ENCODE peak calls at places on chromosomes 3 and 15, in nine cellular contexts. X is neural crest cell, S is astrocyte, T is RWPE1, F is A549, A is progenitor cell of endocrine pancreas, P is heart right ventricle, J is K562, K is IMR-90. M is an unnamed sample.

GRCh38 chr3:19931180-19931692 is 2.8 kb downstream of the EFHB start:
- DNase-seq in J (no peak), P (no peak), T (no peak), S (no peak), F (no peak), A (no peak), X (no peak), K (no peak), M (no peak)

GRCh38 chr3:113532698-113533533 is 561 bp downstream of the SIDT1 start:
- DNase-seq in T (no peak), X (peak; percentile 36), S (no peak), J (no peak), K (no peak), F (peak; percentile 20), P (peak; percentile 15), A (peak; percentile 14), M (no peak)

GRCh38 chr3:20307378-20307777 is 121.4 kb upstream of the SGO1 start:
- DNase-seq in K (no peak), J (no peak), X (no peak), S (no peak), P (no peak), A (no peak), T (no peak), F (no peak), M (no peak)

GRCh38 chr15:42371125-42371524 is 11.8 kb downstream of the CAPN3 start:
- DNase-seq in J (peak; percentile 54), X (no peak), K (peak; percentile 37), T (no peak), P (no peak), F (no peak), S (no peak), A (no peak), M (no peak)

GRCh38 chr3:162492446-162493081 is 996.0 kb downstream of the OTOL1 start:
- DNase-seq in X (no peak), K (peak; percentile 84), P (no peak), J (no peak), T (peak; percentile 1), S (peak; percentile 83), F (peak; percentile 3), A (no peak), M (no peak)

GRCh38 chr3:129532261-129532660 is 3.8 kb downstream of the RHO start:
- DNase-seq in X (no peak), T (no peak), S (no peak), A (no peak), P (no peak), J (no peak), F (no peak), K (no peak), M (no peak)

GRCh38 chr3:74268753-74269152 is 345.7 kb downstream of the CNTN3 start:
- DNase-seq in J (no peak), X (no peak), F (no peak), T (no peak), K (peak; percentile 59), P (no peak), A (no peak), S (peak; percentile 6), M (no peak)

GRCh38 chr3:194118920-194119319 is 17.0 kb upstream of the HES1 start:
- DNase-seq in S (no peak), X (no peak), F (no peak), T (no peak), J (no peak), P (no peak), A (no peak), K (no peak), M (no peak)

GRCh38 chr3:47741925-47742324 is 39.8 kb downstream of the SMARCC1 start:
- DNase-seq in F (no peak), X (no peak), A (no peak), K (no peak), J (no peak), P (no peak), T (no peak), S (no peak), M (no peak)

GRCh38 chr15:81029416-81030367 is 29.0 kb downstream of the TLNRD1 start:
- DNase-seq in X (no peak), K (peak; percentile 31), S (peak; percentile 18), P (no peak), T (peak; percentile 24), J (no peak), F (no peak), A (no peak), M (no peak)

GRCh38 chr3:13633176-13633575 is 84.3 kb downstream of the FBLN2 start:
- DNase-seq in F (no peak), X (no peak), S (no peak), J (no peak), A (no peak), P (no peak), K (no peak), T (no peak), M (no peak)

GRCh38 chr3:193971268-193971751 is 164.6 kb upstream of the HES1 start:
- DNase-seq in K (no peak), X (no peak), P (no peak), F (no peak), S (peak; percentile 79), J (no peak), A (no peak), T (peak; percentile 42), M (no peak)

GRCh38 chr3:136343446-136343845 is 93.3 kb downstream of the PCCB start:
- DNase-seq in F (no peak), S (no peak), A (no peak), K (no peak), X (no peak), T (no peak), J (no peak), P (no peak), M (no peak)
- TF ChIP-seq CTCF in F (no peak), S (no peak), A (no peak), K (no peak), X (no peak), T (no peak), J (no peak), P (no peak), M (no peak)

GRCh38 chr3:72655758-72656157 is 192.5 kb downstream of the SHQ1 start:
- DNase-seq in X (no peak), T (no peak), S (no peak), K (no peak), J (peak; percentile 31), A (no peak), P (no peak), F (no peak), M (no peak)
- TF ChIP-seq CTCF in X (peak; percentile 32), T (no peak), S (no peak), K (no peak), J (peak; percentile 52), A (peak; percentile 14), P (no peak), F (no peak), M (peak; percentile 48)

DNA sequence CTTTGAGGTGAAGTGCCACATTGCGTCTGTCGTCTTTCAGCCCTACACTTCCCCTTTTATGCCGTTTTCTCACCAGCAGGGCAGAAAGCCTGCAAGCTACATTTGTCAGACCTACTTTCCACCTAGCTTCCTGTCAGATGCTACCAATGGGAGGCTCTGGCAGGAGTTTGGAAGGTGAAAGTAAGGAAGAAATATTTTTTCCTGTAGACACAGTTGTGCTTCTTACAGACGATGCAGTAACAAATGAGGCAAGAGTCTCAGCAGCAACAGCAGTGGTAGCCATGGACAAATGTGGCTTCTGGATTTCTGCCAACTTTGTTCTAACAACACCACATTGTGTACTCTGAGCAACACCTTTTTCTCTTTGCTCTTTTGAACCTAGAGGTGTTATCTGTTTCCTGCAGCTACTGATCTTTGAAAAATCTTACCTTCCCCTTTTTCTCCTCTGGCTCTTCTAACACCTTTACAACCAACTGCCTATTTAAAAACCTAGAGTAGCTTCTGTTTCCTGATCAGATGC is 70.6 kb upstream of the STT3B start:
- DNase-seq in A (no peak), F (no peak), K (no peak), X (no peak), S (no peak), P (no peak), J (no peak), T (no peak), M (no peak)
- TF ChIP-seq CTCF in A (no peak), F (no peak), K (no peak), X (peak; percentile 13), S (no peak), P (no peak), J (peak; percentile 20), T (no peak), M (no peak)

GRCh38 chr15:68874788-68875187 is 54.1 kb upstream of the ANP32A start:
- DNase-seq in X (no peak), S (no peak), F (no peak), P (no peak), J (no peak), T (no peak), A (no peak), K (no peak), M (no peak)
- TF ChIP-seq CTCF in X (no peak), S (no peak), F (no peak), P (no peak), J (no peak), T (no peak), A (no peak), K (no peak), M (no peak)

DNA sequence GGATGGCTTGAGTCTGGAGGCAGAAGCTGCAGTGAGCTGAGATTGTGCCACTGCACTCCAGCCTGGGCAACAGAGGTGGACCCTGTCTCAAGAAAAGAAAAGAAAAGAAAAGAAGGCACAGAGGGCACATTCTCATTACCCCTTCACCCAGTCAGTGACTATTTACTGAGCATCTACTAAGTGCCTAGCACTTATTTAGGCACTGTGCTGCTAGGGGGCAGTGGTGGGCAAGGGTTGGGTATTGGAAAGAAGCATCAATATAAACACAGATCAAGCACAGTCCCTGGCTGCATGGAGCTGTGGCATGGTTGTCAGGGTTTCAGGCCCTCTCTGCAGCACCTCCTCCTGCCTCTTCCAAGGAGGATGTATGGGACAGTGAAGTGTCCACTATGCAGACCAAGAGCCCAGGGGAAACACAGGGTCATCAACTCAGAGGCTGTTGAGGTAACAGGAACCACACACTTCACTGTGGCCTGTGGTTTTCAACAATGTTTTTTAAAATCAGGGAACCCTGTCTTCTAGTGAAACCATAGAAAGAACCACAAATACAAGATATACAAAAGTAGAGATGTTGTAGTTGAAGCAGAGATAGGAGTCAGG is 138.5 kb downstream of the RAB11A start:
- DNase-seq in X (no peak), J (no peak), K (no peak), T (no peak), A (no peak), F (no peak), P (no peak), S (no peak), M (no peak)
- TF ChIP-seq CTCF in X (no peak), J (peak; percentile 21), K (no peak), T (no peak), A (no peak), F (no peak), P (no peak), S (no peak), M (no peak)

DNA sequence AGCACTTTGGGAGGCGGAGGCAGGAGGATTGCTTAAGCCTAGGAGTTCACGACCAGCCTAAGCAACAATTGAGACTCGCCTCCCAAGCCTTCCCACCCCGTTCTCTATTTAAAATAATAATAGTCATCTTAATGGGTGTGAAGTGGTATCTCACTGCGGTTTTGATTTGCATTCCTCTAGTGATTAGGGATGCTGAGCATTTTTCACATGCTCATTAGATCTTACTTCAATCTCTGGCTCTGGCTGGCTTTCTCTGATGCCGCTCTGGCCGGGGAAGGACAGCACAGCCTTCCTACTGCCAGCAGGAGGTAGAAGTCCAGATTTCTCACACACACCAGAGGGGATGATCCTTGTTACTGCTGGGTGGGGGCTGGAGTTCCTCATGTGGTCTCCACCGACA is 7.4 kb upstream of the EIF4A2 start:
- DNase-seq in A (no peak), F (no peak), K (no peak), J (no peak), S (peak; percentile 42), X (no peak), P (no peak), T (no peak), M (no peak)
- TF ChIP-seq CTCF in A (no peak), F (no peak), K (no peak), J (no peak), S (no peak), X (no peak), P (no peak), T (no peak), M (no peak)